ENCODE peak calls at places on chromosome 2, in four cellular contexts. One of them, this sample, is unnamed.

GRCh38 chr2:204571911-204572310 is 26.6 kb downstream of the PARD3B start:
- DNase-seq in mammary epithelial cell: no peak
- DNase-seq in neural progenitor cell: no peak
- DNase-seq in fibroblast of lung: no peak
- DNase-seq in this sample: no peak

GRCh38 chr2:160583823-160584537 is 90.4 kb upstream of the RBMS1 start:
- DNase-seq in mammary epithelial cell: no peak
- DNase-seq in neural progenitor cell: no peak
- DNase-seq in fibroblast of lung: no peak
- DNase-seq in this sample: no peak

GRCh38 chr2:205914736-205915510 is 171.1 kb downstream of the INO80D start:
- DNase-seq in mammary epithelial cell: peak
- DNase-seq in neural progenitor cell: no peak
- DNase-seq in fibroblast of lung: peak
- DNase-seq in this sample: no peak

GRCh38 chr2:9081750-9082149 is 78.3 kb upstream of the MBOAT2 start:
- DNase-seq in mammary epithelial cell: no peak
- DNase-seq in neural progenitor cell: no peak
- DNase-seq in fibroblast of lung: no peak
- DNase-seq in this sample: no peak

GRCh38 chr2:120809576-120810440 is 74.1 kb downstream of the GLI2 start:
- DNase-seq in mammary epithelial cell: no peak
- DNase-seq in neural progenitor cell: no peak
- DNase-seq in fibroblast of lung: no peak
- DNase-seq in this sample: no peak

GRCh38 chr2:241351640-241352031 is 4.4 kb upstream of the FARP2 start:
- DNase-seq in mammary epithelial cell: no peak
- DNase-seq in neural progenitor cell: no peak
- DNase-seq in fibroblast of lung: no peak
- DNase-seq in this sample: no peak

GRCh38 chr2:182610231-182610630 is 105.8 kb upstream of the DNAJC10 start:
- DNase-seq in mammary epithelial cell: no peak
- DNase-seq in neural progenitor cell: no peak
- DNase-seq in fibroblast of lung: no peak
- DNase-seq in this sample: no peak

GRCh38 chr2:50401772-50402653 is 629.9 kb downstream of the NRXN1 start:
- DNase-seq in mammary epithelial cell: peak
- DNase-seq in neural progenitor cell: peak
- DNase-seq in fibroblast of lung: peak
- DNase-seq in this sample: peak

GRCh38 chr2:170554278-170554955 is 160.7 kb upstream of the SP5 start:
- DNase-seq in mammary epithelial cell: peak
- DNase-seq in neural progenitor cell: no peak
- DNase-seq in fibroblast of lung: peak
- DNase-seq in this sample: no peak

GRCh38 chr2:19140463-19141208 is 217.8 kb downstream of the OSR1 start:
- DNase-seq in mammary epithelial cell: peak
- DNase-seq in neural progenitor cell: no peak
- DNase-seq in fibroblast of lung: peak
- DNase-seq in this sample: no peak

GRCh38 chr2:216555274-216555673 is 56.6 kb downstream of the RPL37A start:
- DNase-seq in mammary epithelial cell: peak
- DNase-seq in neural progenitor cell: no peak
- DNase-seq in fibroblast of lung: peak
- DNase-seq in this sample: peak

GRCh38 chr2:60468390-60469085 is 84.9 kb downstream of the BCL11A start:
- DNase-seq in mammary epithelial cell: peak
- DNase-seq in neural progenitor cell: no peak
- DNase-seq in fibroblast of lung: peak
- DNase-seq in this sample: no peak

GRCh38 chr2:42556351-42556890 is 12.0 kb upstream of the MTA3 start:
- DNase-seq in mammary epithelial cell: no peak
- DNase-seq in neural progenitor cell: no peak
- DNase-seq in fibroblast of lung: no peak
- DNase-seq in this sample: no peak

GRCh38 chr2:42185200-42185921 is 16.2 kb downstream of the EML4 start:
- DNase-seq in mammary epithelial cell: no peak
- DNase-seq in neural progenitor cell: no peak
- DNase-seq in fibroblast of lung: peak
- DNase-seq in this sample: no peak

GRCh38 chr2:99635710-99636431 is 146.1 kb upstream of the REV1 start:
- DNase-seq in mammary epithelial cell: no peak
- DNase-seq in neural progenitor cell: no peak
- DNase-seq in fibroblast of lung: peak
- DNase-seq in this sample: no peak

GRCh38 chr2:31446848-31447247 is 32.3 kb upstream of the XDH start:
- DNase-seq in mammary epithelial cell: no peak
- DNase-seq in neural progenitor cell: no peak
- DNase-seq in fibroblast of lung: peak
- DNase-seq in this sample: no peak

GRCh38 chr2:55165567-55165966 is 66.5 kb downstream of the CLHC1 start:
- DNase-seq in mammary epithelial cell: peak
- DNase-seq in neural progenitor cell: no peak
- DNase-seq in fibroblast of lung: peak
- DNase-seq in this sample: no peak

GRCh38 chr2:237726401-237726830 is 72.2 kb upstream of the RBM44 start:
- DNase-seq in mammary epithelial cell: no peak
- DNase-seq in neural progenitor cell: no peak
- DNase-seq in fibroblast of lung: peak
- DNase-seq in this sample: no peak

GRCh38 chr2:46703588-46703987 is 212.0 kb downstream of the MCFD2 start:
- DNase-seq in mammary epithelial cell: no peak
- DNase-seq in neural progenitor cell: no peak
- DNase-seq in fibroblast of lung: no peak
- DNase-seq in this sample: no peak

GRCh38 chr2:19329445-19329844 is 29.0 kb downstream of the OSR1 start:
- DNase-seq in mammary epithelial cell: no peak
- DNase-seq in neural progenitor cell: peak
- DNase-seq in fibroblast of lung: no peak
- DNase-seq in this sample: no peak

GRCh38 chr2:104654813-104655212 is 199.1 kb upstream of the POU3F3 start:
- DNase-seq in mammary epithelial cell: no peak
- DNase-seq in neural progenitor cell: no peak
- DNase-seq in fibroblast of lung: no peak
- DNase-seq in this sample: no peak

GRCh38 chr2:202790676-202791075 is 80.9 kb downstream of the ICA1L start:
- DNase-seq in mammary epithelial cell: no peak
- DNase-seq in neural progenitor cell: peak
- DNase-seq in fibroblast of lung: peak
- DNase-seq in this sample: no peak

GRCh38 chr2:88892788-88893187 is 201.3 kb downstream of the RPIA start:
- DNase-seq in mammary epithelial cell: no peak
- DNase-seq in neural progenitor cell: no peak
- DNase-seq in fibroblast of lung: no peak
- DNase-seq in this sample: no peak

DNA sequence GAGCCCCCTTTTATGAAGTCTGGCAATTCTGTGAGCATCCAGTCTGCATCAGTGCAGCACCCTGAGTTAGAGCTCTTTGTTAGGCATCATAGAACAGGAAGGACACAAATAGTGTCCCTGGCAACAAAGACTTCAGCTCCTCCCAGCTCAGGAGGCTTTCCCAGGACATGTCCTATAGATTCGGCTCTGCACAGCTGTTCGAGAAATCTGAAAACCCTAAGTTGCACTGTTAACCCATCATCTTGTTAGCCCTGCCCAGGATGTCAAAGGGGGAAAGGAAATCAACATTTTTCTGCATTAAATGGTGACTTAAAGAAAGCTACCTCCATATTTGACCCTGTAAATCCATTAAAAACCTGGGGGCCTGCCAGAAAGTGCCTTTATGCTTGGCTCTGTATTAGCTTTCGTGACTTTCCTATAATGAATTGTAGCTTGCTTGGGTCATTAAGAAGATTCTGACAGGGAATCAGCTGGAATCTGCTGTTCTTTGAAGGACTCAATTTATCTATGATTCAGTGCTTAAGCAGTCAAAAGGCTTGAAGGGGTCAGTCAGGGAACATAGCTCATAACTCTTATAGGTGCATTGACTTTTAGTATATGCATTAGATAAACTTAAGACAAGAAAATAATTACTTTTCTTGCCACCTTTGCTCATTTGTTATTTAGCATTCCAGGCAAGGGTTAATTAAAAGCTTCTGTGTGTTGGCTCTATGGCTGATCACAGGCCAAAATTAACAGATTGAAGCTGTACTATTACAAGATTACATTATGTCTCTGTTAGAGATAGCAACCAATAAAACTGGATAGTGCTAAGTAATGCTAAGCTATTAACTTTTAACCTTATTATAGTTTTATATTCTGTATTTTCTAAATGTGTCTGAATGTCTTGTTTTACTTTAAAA is 20.6 kb downstream of the ERMN start:
- DNase-seq in mammary epithelial cell: no peak
- DNase-seq in neural progenitor cell: peak
- DNase-seq in fibroblast of lung: peak
- DNase-seq in this sample: no peak
- H3K9ac ChIP-seq in mammary epithelial cell: no peak
- H3K9ac ChIP-seq in neural progenitor cell: no peak
- H3K9ac ChIP-seq in fibroblast of lung: no peak
- H3K9ac ChIP-seq in this sample: no peak

DNA sequence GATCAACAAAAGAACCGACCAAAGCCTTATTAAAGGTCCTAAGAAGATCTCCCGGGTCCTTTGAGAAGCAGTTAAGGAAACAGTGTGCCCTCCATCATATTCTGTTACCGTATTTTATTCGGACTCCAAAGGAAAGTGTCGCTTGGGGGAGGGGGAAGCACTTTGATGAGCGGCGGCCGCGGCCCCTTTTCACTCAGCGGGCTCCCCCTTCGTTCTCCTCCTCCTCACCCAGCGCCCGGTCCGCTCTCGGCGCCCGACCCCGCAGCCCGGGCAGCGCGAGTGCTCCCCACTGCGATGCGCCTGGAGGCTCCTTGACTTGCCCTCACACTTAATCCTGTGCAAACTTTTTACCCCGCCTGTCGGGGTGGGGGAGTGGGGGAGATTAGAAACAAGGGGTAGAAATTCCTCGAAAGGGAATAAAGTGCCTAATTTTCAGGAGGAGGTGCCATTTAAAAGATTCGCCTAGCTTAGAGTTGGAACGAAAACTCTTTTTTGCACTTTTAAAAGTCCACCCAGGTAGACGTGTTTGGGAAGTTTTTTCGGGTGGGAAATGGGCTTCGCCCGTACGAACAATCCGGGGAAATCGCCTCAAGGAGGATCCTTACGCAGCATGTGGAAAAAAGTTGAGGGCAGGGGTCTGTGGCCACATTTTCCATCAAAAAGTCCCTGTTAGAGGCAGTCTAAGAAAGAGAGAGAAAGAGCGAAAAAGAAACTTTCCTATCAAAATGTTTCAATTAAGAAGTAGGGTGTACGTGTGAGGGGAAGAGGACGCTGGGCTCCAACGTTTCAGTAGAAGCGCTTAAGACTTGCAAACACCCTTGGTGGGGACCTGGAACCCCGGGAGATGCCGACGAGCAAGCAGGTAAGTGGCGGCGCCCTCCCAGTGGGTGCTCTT is 1.1 kb upstream of the OTX1 start:
- DNase-seq in mammary epithelial cell: no peak
- DNase-seq in neural progenitor cell: peak
- DNase-seq in fibroblast of lung: no peak
- DNase-seq in this sample: peak
- TF ChIP-seq EZH2 in mammary epithelial cell: no peak
- TF ChIP-seq EZH2 in neural progenitor cell: peak
- TF ChIP-seq EZH2 in fibroblast of lung: peak
- TF ChIP-seq EZH2 in this sample: no peak

GRCh38 chr2:26649322-26649721 is 8.2 kb upstream of the CIB4 start:
- DNase-seq in mammary epithelial cell: no peak
- DNase-seq in neural progenitor cell: no peak
- DNase-seq in fibroblast of lung: no peak
- DNase-seq in this sample: no peak
- H3K4me3 ChIP-seq in mammary epithelial cell: no peak
- H3K4me3 ChIP-seq in neural progenitor cell: no peak
- H3K4me3 ChIP-seq in fibroblast of lung: no peak
- H3K4me3 ChIP-seq in this sample: no peak

GRCh38 chr2:10934979-10935350 is 23.2 kb downstream of the KCNF1 start:
- DNase-seq in mammary epithelial cell: no peak
- DNase-seq in neural progenitor cell: no peak
- DNase-seq in fibroblast of lung: no peak
- DNase-seq in this sample: no peak
- H3K9ac ChIP-seq in mammary epithelial cell: no peak
- H3K9ac ChIP-seq in neural progenitor cell: no peak
- H3K9ac ChIP-seq in fibroblast of lung: no peak
- H3K9ac ChIP-seq in this sample: no peak

DNA sequence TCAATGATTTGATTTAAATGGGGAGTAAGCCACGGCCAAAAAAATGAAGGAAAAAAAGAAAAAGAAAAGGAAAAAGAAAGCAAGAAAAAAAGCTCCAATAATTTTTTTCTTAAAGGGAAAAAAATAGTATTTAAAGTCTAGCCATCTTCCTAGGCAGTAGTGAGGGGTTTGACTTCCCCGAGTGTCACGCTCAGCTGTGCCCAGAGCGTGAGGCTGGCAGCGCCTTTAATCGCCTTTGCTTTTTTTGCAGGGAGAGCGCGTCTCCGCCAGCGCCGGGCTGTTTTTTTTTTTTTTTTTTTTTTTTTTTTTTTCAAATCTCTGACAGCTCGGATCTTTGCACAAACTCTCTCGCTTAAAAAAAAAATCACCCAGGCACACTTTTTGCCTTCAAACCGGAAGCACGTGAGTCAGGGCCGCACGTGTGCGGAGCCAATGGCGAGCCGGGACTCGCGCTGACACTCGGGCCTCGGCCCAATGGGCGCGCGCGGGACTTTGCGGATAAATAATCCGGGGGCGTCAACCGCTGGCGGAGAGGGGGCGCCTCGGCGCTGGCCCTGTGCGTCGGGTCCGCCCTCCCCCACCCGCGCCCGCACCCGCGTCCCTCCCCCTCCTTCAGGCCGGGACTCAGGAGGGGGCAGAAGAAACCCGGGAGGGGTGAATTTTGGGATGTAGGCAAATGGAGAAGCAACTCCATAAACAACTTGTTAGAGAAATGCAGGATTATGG is at the start of gene EN1:
- DNase-seq in mammary epithelial cell: no peak
- DNase-seq in neural progenitor cell: peak
- DNase-seq in fibroblast of lung: peak
- DNase-seq in this sample: no peak
- TF ChIP-seq EZH2 in mammary epithelial cell: no peak
- TF ChIP-seq EZH2 in neural progenitor cell: peak
- TF ChIP-seq EZH2 in fibroblast of lung: no peak
- TF ChIP-seq EZH2 in this sample: no peak

This sample was measured in DND-41.